ENCODE peak calls at places on chromosomes 7 and 10, in nine cellular contexts. W is astrocyte of the spinal cord, Z is right cardiac atrium, C is mesenchymal stem cell, T is neural progenitor cell, R is AG04450, N is fibroblast of pulmonary artery, S is heart right ventricle, F is RWPE2. Y is an unnamed sample.

GRCh38 chr7:31370610-31371009 is 30.1 kb upstream of the NEUROD6 start:
- DNase-seq in W (no peak), Z (no peak), C (no peak), T (no peak), R (no peak), N (no peak), S (no peak), F (no peak), Y (no peak)

GRCh38 chr10:77608281-77608680 is 29.3 kb downstream of the KCNMA1 start:
- DNase-seq in W (no peak), Z (no peak), C (no peak), T (no peak), R (no peak), N (no peak), S (no peak), F (no peak), Y (no peak)

GRCh38 chr10:61744469-61744868 is 81.7 kb downstream of the CABCOCO1 start:
- DNase-seq in W (no peak), Z (no peak), C (no peak), T (no peak), R (no peak), N (no peak), S (no peak), F (no peak), Y (no peak)

GRCh38 chr10:72924351-72924750 is 30.3 kb downstream of the PLA2G12B start:
- DNase-seq in W (no peak), Z (no peak), C (no peak), T (no peak), R (no peak), N (no peak), S (no peak), F (no peak), Y (no peak)

GRCh38 chr10:74227697-74228424 is 76.8 kb downstream of the ADK start:
- DNase-seq in W (peak), Z (no peak), C (peak), T (no peak), R (no peak), N (peak), S (no peak), F (no peak), Y (peak)

GRCh38 chr7:3591150-3591549 is 290.1 kb downstream of the SDK1 start:
- DNase-seq in W (no peak), Z (no peak), C (no peak), T (no peak), R (no peak), N (no peak), S (no peak), F (no peak), Y (no peak)

GRCh38 chr10:101046332-101047238 is 15.2 kb upstream of the KAZALD1 start:
- DNase-seq in W (no peak), Z (no peak), C (no peak), T (peak), R (no peak), N (no peak), S (no peak), F (no peak), Y (no peak)

GRCh38 chr7:101717986-101718746 is 89.1 kb upstream of the MYL10 start:
- DNase-seq in W (peak), Z (peak), C (peak), T (no peak), R (peak), N (peak), S (peak), F (no peak), Y (no peak)

GRCh38 chr10:31148955-31149354 is 117.3 kb upstream of the ZNF438 start:
- DNase-seq in W (peak), Z (no peak), C (no peak), T (no peak), R (no peak), N (peak), S (no peak), F (no peak), Y (no peak)

GRCh38 chr7:145698526-145699262 is 417.9 kb upstream of the CNTNAP2 start:
- DNase-seq in W (peak), Z (no peak), C (peak), T (no peak), R (no peak), N (no peak), S (no peak), F (no peak), Y (peak)

GRCh38 chr7:132386249-132386681 is 190.0 kb downstream of the PLXNA4 start:
- DNase-seq in W (peak), Z (peak), C (no peak), T (no peak), R (no peak), N (peak), S (peak), F (no peak), Y (peak)

GRCh38 chr7:151992375-151992774 is 33.1 kb upstream of the GALNT11 start:
- DNase-seq in W (no peak), Z (peak), C (peak), T (peak), R (no peak), N (peak), S (peak), F (no peak), Y (peak)

DNA sequence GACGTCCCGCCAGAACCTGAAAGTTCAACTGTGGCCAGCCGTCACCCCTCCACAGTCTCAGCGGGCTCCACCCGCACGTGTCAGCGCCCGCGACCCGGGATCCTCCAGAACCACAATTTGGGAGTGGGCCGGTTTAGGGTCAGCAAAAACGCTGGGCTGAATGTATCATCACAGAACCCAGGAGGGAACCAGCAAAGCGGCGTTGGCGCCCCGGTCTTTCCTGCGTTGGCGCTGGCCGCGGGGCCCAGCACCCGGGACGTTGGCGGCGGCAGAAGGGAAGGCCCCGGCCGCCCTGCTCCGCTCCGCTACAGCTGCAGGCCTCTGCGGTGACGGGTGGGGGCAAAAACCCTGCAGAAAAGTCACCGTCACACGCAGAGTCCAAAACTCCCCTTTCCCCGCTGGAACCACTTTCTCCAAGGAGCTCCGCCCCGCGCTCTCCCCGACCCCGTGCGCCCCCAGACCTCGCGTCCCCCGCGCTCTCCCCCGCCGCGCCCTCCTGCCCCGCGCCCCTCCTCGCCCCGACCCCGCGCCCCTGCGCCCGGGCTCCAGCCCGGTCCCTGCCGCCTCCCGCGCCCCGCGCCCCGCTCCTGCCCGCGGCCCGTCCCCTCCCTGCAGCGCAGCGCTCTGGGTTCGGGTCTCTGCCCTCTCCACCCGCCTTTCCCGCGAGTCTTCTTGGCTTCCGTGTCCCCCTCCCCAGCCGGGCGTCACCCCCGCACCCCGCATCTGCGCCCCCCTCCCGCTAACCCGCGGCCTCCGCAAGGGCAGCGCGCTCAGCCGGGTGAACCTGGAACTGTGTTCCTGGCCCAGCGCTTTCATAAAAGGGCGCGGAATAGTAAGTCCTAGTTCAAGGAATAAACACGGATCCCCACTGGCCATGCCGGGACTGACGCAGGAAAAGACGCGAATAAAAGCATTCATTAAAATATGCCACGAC is 24.0 kb upstream of the RNF32 start:
- DNase-seq in W (peak), Z (peak), C (no peak), T (peak), R (no peak), N (no peak), S (no peak), F (no peak), Y (no peak)
- H3K4me3 ChIP-seq in W (peak), Z (peak), C (peak), T (peak), R (peak), N (no peak), S (peak), F (no peak), Y (peak)

GRCh38 chr10:5433182-5433581 is 20.8 kb downstream of the NET1 start:
- DNase-seq in W (no peak), Z (no peak), C (peak), T (no peak), R (no peak), N (no peak), S (no peak), F (no peak), Y (no peak)

GRCh38 chr10:5435328-5435727 is 23.0 kb downstream of the NET1 start:
- DNase-seq in W (no peak), Z (no peak), C (no peak), T (no peak), R (no peak), N (no peak), S (no peak), F (no peak), Y (no peak)

DNA sequence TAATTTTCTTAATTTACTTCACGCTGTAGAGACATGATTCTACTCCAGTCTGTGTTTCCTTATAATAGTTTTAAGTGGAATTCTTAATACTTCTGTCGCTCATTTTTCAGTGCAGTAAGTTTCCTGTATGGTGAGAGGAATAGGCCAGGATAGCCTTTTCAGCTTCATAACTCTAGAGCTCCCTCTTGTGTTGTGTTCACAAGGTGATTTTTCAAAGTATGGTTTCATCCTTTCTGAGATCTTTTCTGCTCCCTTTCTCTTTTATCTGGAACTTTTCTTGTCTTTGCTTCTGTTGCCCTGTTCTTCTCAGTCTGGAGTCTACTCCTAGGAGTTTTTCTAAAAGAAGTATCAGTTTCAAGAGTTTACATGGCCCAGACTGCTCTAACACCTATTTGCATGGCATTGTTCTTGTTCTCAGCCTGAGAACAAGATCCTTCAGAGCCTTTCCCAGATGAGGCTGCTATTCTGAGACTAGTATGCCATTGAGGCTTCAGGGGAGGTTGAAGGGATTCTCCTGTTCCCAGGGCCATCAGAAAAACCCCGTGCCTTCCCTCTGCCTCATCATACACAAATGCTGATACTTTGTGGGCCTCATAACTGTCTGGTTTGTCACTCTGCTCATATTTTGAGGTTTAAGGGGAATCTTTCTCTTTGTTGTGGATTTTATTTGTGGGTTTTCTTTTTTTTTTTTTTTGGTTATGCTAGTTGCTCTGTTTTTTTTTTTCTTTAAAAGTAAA is 21.8 kb downstream of the NET1 start:
- DNase-seq in W (peak), Z (no peak), C (peak), T (peak), R (no peak), N (peak), S (no peak), F (no peak), Y (peak)
- H3K4me3 ChIP-seq in W (no peak), Z (no peak), C (no peak), T (no peak), R (no peak), N (no peak), S (no peak), F (no peak), Y (no peak)

DNA sequence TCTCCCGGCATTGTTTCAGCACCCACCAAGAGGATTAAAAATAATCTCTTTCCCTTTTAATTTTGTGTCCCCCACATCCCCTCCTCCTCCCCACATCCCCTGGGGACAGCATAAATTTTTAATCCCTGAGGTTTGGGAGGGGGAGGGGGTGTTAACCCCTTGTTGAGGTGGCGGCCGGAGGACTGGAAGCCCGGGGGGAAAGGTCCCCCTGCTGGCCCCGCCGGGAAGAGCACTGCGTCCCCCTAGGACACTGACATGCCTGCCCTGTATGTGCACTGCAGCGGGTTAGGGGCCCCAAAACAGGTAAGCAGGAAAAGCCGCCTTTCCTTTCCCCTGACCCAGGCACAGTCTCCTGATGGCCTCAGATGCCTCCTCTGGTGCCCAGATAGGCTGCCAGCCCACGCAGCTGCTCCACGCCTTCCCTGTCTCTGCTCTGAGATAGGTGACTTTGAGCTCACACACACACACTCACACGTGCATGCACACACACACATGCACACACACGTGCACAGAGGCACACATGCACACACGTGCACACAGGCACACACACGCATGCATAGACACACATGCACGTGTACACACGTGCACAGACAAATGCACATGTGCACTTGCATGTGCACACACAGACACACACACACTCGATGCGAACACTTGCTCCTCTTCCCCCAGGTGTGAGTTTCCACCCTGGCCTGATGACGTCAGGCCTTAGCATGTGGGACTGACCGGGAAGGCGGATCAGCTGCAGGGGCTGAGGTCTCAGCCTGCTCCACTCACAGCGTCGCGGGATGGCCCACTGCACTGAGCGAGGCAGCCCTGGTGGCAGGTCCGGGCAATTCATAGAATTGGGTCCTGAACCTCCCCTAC is 12.3 kb downstream of the CNPY1 start:
- DNase-seq in W (no peak), Z (no peak), C (no peak), T (peak), R (no peak), N (peak), S (no peak), F (no peak), Y (no peak)
- H3K4me3 ChIP-seq in W (no peak), Z (peak), C (no peak), T (peak), R (no peak), N (no peak), S (peak), F (no peak), Y (no peak)

GRCh38 chr7:25765110-25765509 is 386.9 kb upstream of the NFE2L3 start:
- DNase-seq in W (no peak), Z (no peak), C (no peak), T (no peak), R (no peak), N (no peak), S (no peak), F (no peak), Y (peak)
- H3K4me3 ChIP-seq in W (no peak), Z (no peak), C (no peak), T (no peak), R (no peak), N (no peak), S (no peak), F (no peak), Y (no peak)

Y was measured in bronchial epithelial cell.